ENCODE peak calls at places on chromosomes 1 and 21, in ten cellular contexts. V is breast epithelium, L is AG10803, D is NB4, U is endothelial cell of umbilical vein, C is sigmoid colon, B is fibroblast of lung, K is AG04449, S is IMR-90, E is fibroblast of mammary gland. J is an unnamed sample.

GRCh38 chr1:113140588-113141446 is 67.8 kb downstream of the LRIG2 start:
- DNase-seq in V (peak), L (peak), D (peak), U (peak), C (peak), B (peak), K (no peak), S (peak), E (peak), J (peak)

GRCh38 chr1:22472596-22472995 is 20.9 kb downstream of the ZBTB40 start:
- DNase-seq in V (peak), L (peak), D (no peak), U (no peak), C (no peak), B (peak), K (no peak), S (no peak), E (no peak), J (no peak)

GRCh38 chr1:17825273-17826164 is 70.4 kb downstream of the ACTL8 start:
- DNase-seq in V (no peak), L (no peak), D (no peak), U (no peak), C (no peak), B (no peak), K (no peak), S (no peak), E (peak), J (no peak)

GRCh38 chr1:205122489-205122882 is 708 bp upstream of the RBBP5 start:
- DNase-seq in V (no peak), L (no peak), D (peak), U (no peak), C (no peak), B (no peak), K (no peak), S (no peak), E (no peak), J (no peak)

GRCh38 chr1:225834417-225835329 is 24.7 kb downstream of the EPHX1 start:
- DNase-seq in V (peak), L (peak), D (no peak), U (no peak), C (peak), B (peak), K (peak), S (peak), E (peak), J (peak)

GRCh38 chr1:177033628-177034027 is 130.9 kb downstream of the ASTN1 start:
- DNase-seq in V (no peak), L (no peak), D (no peak), U (no peak), C (no peak), B (no peak), K (no peak), S (no peak), E (no peak), J (no peak)

GRCh38 chr1:204074274-204075115 is 1.6 kb downstream of the SOX13 start:
- DNase-seq in V (no peak), L (peak), D (no peak), U (peak), C (peak), B (peak), K (no peak), S (peak), E (peak), J (peak)

GRCh38 chr1:62230724-62231123 is 36.1 kb downstream of the L1TD1 start:
- DNase-seq in V (peak), L (peak), D (no peak), U (no peak), C (peak), B (peak), K (peak), S (peak), E (peak), J (peak)

GRCh38 chr1:91871994-91872393 is 14.0 kb downstream of the TGFBR3 start:
- DNase-seq in V (no peak), L (peak), D (no peak), U (peak), C (no peak), B (peak), K (no peak), S (peak), E (peak), J (peak)

GRCh38 chr1:62879962-62880361 is 96.0 kb downstream of the ATG4C start:
- DNase-seq in V (no peak), L (no peak), D (no peak), U (no peak), C (no peak), B (no peak), K (no peak), S (no peak), E (no peak), J (no peak)

GRCh38 chr1:180151508-180151907 is 3.2 kb upstream of the QSOX1 start:
- DNase-seq in V (no peak), L (peak), D (no peak), U (peak), C (no peak), B (peak), K (peak), S (peak), E (peak), J (peak)

GRCh38 chr1:30726254-30726653 is 2.9 kb upstream of the MATN1 start:
- DNase-seq in V (no peak), L (no peak), D (no peak), U (no peak), C (no peak), B (no peak), K (no peak), S (no peak), E (no peak), J (no peak)

GRCh38 chr1:217465102-217465501 is 165.8 kb downstream of the GPATCH2 start:
- DNase-seq in V (no peak), L (no peak), D (no peak), U (no peak), C (no peak), B (no peak), K (no peak), S (no peak), E (no peak), J (no peak)

GRCh38 chr21:36186506-36187399 is 30.1 kb downstream of the DOP1B start:
- DNase-seq in V (no peak), L (no peak), D (peak), U (no peak), C (no peak), B (no peak), K (no peak), S (no peak), E (no peak), J (no peak)

GRCh38 chr21:37281993-37282392 is 14.9 kb upstream of the VPS26C start:
- DNase-seq in V (no peak), L (no peak), D (no peak), U (no peak), C (no peak), B (no peak), K (no peak), S (no peak), E (no peak), J (no peak)

GRCh38 chr1:246434335-246434734 is 72.7 kb downstream of the SMYD3 start:
- DNase-seq in V (no peak), L (no peak), D (no peak), U (no peak), C (no peak), B (no peak), K (no peak), S (no peak), E (no peak), J (no peak)

GRCh38 chr1:2392686-2393085 is 1.0 kb downstream of the RER1 start:
- DNase-seq in V (no peak), L (no peak), D (no peak), U (no peak), C (no peak), B (no peak), K (no peak), S (no peak), E (no peak), J (no peak)

GRCh38 chr21:40819262-40819661 is 27.7 kb downstream of the DSCAM start:
- DNase-seq in V (no peak), L (no peak), D (no peak), U (no peak), C (no peak), B (no peak), K (no peak), S (no peak), E (no peak), J (no peak)

GRCh38 chr1:34829250-34829649 is 30.3 kb downstream of the SMIM12 start:
- DNase-seq in V (no peak), L (peak), D (peak), U (no peak), C (no peak), B (peak), K (no peak), S (no peak), E (peak), J (no peak)

GRCh38 chr1:86701731-86702130 is 2.6 kb upstream of the SH3GLB1 start:
- DNase-seq in V (no peak), L (no peak), D (no peak), U (no peak), C (no peak), B (no peak), K (no peak), S (no peak), E (peak), J (no peak)

GRCh38 chr1:27481994-27482620 is 7.9 kb downstream of the WASF2 start:
- DNase-seq in V (no peak), L (no peak), D (no peak), U (no peak), C (no peak), B (no peak), K (no peak), S (no peak), E (no peak), J (no peak)

GRCh38 chr1:184110253-184111204 is 59.0 kb downstream of the TSEN15 start:
- DNase-seq in V (no peak), L (no peak), D (peak), U (no peak), C (no peak), B (no peak), K (no peak), S (no peak), E (no peak), J (no peak)

GRCh38 chr1:223230161-223230881 is 87.3 kb upstream of the TLR5 start:
- DNase-seq in V (no peak), L (peak), D (no peak), U (no peak), C (no peak), B (peak), K (peak), S (peak), E (peak), J (peak)

GRCh38 chr1:49351744-49352143 is 575.1 kb upstream of the BEND5 start:
- DNase-seq in V (no peak), L (peak), D (peak), U (no peak), C (no peak), B (peak), K (no peak), S (no peak), E (peak), J (peak)

GRCh38 chr1:150552692-150553278 is 3.6 kb downstream of the ADAMTSL4 start:
- DNase-seq in V (no peak), L (no peak), D (no peak), U (no peak), C (no peak), B (no peak), K (no peak), S (no peak), E (no peak), J (no peak)

GRCh38 chr1:34779005-34779404 is 2.0 kb upstream of the GJB3 start:
- DNase-seq in V (no peak), L (no peak), D (no peak), U (no peak), C (no peak), B (no peak), K (no peak), S (no peak), E (no peak), J (no peak)

GRCh38 chr1:79264285-79264684 is 257.8 kb upstream of the ADGRL4 start:
- DNase-seq in V (no peak), L (no peak), D (no peak), U (no peak), C (no peak), B (no peak), K (no peak), S (no peak), E (no peak), J (no peak)

GRCh38 chr1:211133393-211133840 is 531 bp downstream of the KCNH1 start:
- DNase-seq in V (no peak), L (no peak), D (no peak), U (no peak), C (peak), B (peak), K (no peak), S (no peak), E (no peak), J (peak)

GRCh38 chr1:15940110-15941043 is 35.5 kb downstream of the ZBTB17 start:
- DNase-seq in V (no peak), L (no peak), D (no peak), U (no peak), C (no peak), B (no peak), K (no peak), S (no peak), E (no peak), J (no peak)

GRCh38 chr1:88741413-88741812 is 57.3 kb downstream of the PKN2 start:
- DNase-seq in V (no peak), L (peak), D (no peak), U (no peak), C (no peak), B (peak), K (peak), S (peak), E (peak), J (peak)

GRCh38 chr1:205271745-205272144 is 44.0 kb downstream of the TMCC2 start:
- DNase-seq in V (no peak), L (no peak), D (no peak), U (no peak), C (no peak), B (no peak), K (no peak), S (no peak), E (no peak), J (no peak)

GRCh38 chr1:166971252-166971651 is 4.1 kb downstream of the ILDR2 start:
- DNase-seq in V (no peak), L (no peak), D (no peak), U (no peak), C (no peak), B (no peak), K (no peak), S (no peak), E (no peak), J (no peak)

GRCh38 chr1:50959303-50959912 is 659 bp downstream of the FAF1 start:
- DNase-seq in V (no peak), L (peak), D (peak), U (peak), C (peak), B (peak), K (no peak), S (peak), E (peak), J (no peak)

GRCh38 chr1:51303315-51303714 is 27.0 kb downstream of the TTC39A start:
- DNase-seq in V (no peak), L (no peak), D (no peak), U (no peak), C (peak), B (no peak), K (no peak), S (no peak), E (no peak), J (no peak)

GRCh38 chr1:210289248-210289647 is 39.5 kb upstream of the HHAT start:
- DNase-seq in V (no peak), L (no peak), D (no peak), U (no peak), C (no peak), B (no peak), K (no peak), S (no peak), E (no peak), J (no peak)

GRCh38 chr1:6624712-6625578 is at the start of gene THAP3:
- DNase-seq in V (peak), L (peak), D (peak), U (peak), C (peak), B (peak), K (no peak), S (peak), E (peak), J (peak)
- TF ChIP-seq CTCF in V (no peak), L (no peak), D (no peak), U (no peak), C (no peak), B (no peak), K (no peak), S (no peak), E (no peak), J (no peak)

GRCh38 chr21:34129971-34130597 is 56.7 kb downstream of the MRPS6 start:
- DNase-seq in V (no peak), L (peak), D (no peak), U (no peak), C (no peak), B (peak), K (no peak), S (peak), E (peak), J (peak)
- H3K4me3 ChIP-seq in V (no peak), L (peak), D (no peak), U (no peak), C (peak), B (peak), K (peak), S (no peak), E (no peak), J (no peak)

GRCh38 chr1:40059960-40060337 is 19.4 kb downstream of the CAP1 start:
- DNase-seq in V (no peak), L (no peak), D (peak), U (no peak), C (no peak), B (no peak), K (no peak), S (no peak), E (no peak), J (no peak)

GRCh38 chr1:40060351-40060750 is 19.8 kb downstream of the CAP1 start:
- DNase-seq in V (no peak), L (no peak), D (no peak), U (no peak), C (no peak), B (no peak), K (no peak), S (no peak), E (no peak), J (no peak)

GRCh38 chr1:40058453-40059291 is 18.1 kb downstream of the CAP1 start:
- DNase-seq in V (no peak), L (no peak), D (no peak), U (peak), C (no peak), B (peak), K (no peak), S (no peak), E (no peak), J (no peak)

GRCh38 chr1:40058097-40058452 is 17.5 kb downstream of the CAP1 start:
- DNase-seq in V (no peak), L (no peak), D (no peak), U (no peak), C (no peak), B (no peak), K (no peak), S (no peak), E (no peak), J (no peak)

GRCh38 chr1:40059292-40059959 is 18.9 kb downstream of the CAP1 start:
- DNase-seq in V (no peak), L (peak), D (peak), U (peak), C (no peak), B (peak), K (no peak), S (peak), E (peak), J (peak)
- TF ChIP-seq CTCF in V (no peak), L (no peak), D (peak), U (no peak), C (no peak), B (no peak), K (no peak), S (no peak), E (no peak), J (peak)

GRCh38 chr21:24424786-24425185 is 1182.5 kb downstream of the MRPL39 start:
- DNase-seq in V (no peak), L (no peak), D (no peak), U (no peak), C (no peak), B (no peak), K (no peak), S (no peak), E (no peak), J (no peak)

DNA sequence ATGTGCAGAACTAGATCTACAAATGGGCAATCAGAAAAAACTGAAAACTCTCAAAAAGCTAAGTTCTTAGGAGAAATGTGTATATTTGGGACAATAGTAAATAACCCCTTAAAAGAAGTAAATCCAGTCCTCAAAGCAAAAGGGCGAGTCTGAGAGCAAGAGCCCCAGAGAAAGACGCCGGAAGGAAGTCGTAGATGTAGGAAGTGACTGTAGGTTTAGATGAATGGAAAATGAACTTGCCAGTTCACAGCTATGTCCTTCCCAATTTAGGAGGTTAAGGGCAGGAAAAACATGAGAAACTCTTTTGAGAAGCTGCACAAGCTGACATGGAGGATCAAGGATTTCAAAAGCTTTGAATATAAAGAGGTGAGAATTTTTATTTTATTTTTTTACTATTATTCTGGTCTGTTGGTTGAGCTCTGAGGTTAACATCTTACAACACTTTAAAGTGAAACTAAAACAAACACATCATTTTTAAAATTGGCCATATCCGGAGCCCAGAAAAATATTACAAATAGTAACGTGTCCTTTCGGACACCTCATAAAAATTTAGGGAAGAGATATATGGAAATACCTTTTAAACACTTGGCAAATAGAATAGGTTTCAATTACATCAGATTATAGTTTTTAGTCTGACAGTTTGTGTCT is 1178.6 kb downstream of the MRPL39 start:
- DNase-seq in V (no peak), L (no peak), D (no peak), U (no peak), C (no peak), B (no peak), K (no peak), S (no peak), E (no peak), J (no peak)
- H3K4me3 ChIP-seq in V (peak), L (peak), D (no peak), U (no peak), C (peak), B (no peak), K (no peak), S (no peak), E (no peak), J (no peak)

GRCh38 chr1:53484705-53485477 is 25.7 kb downstream of the DMRTB1 start:
- DNase-seq in V (no peak), L (no peak), D (no peak), U (no peak), C (no peak), B (no peak), K (no peak), S (no peak), E (no peak), J (no peak)
- TF ChIP-seq CTCF in V (no peak), L (no peak), D (no peak), U (no peak), C (no peak), B (no peak), K (no peak), S (no peak), E (no peak), J (no peak)

DNA sequence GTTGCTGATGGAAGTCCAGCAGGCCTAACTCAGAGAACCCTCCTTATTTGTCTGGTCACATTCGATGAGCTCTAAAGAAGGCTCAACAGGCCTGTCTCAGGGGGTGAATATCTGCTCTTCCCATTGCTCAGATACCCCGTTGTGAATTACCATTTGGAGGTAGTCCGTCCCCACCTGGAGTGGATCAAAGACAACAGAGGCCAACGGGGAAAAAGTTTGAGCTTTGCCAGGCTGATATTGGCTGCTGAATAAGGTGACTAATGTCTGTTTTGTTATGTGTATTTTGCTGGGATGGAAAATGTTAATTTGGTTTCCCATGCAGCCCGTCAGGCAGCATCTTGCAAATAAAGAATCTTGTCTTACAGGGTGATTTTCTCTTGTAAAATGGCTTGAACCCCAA is 69.2 kb upstream of the EPS8L3 start:
- DNase-seq in V (no peak), L (no peak), D (no peak), U (no peak), C (no peak), B (no peak), K (no peak), S (no peak), E (no peak), J (no peak)
- H3K4me3 ChIP-seq in V (no peak), L (no peak), D (no peak), U (no peak), C (no peak), B (no peak), K (no peak), S (no peak), E (no peak), J (no peak)

GRCh38 chr1:29415156-29415830 is 179.0 kb downstream of the PTPRU start:
- DNase-seq in V (no peak), L (no peak), D (peak), U (no peak), C (no peak), B (peak), K (no peak), S (no peak), E (peak), J (peak)
- TF ChIP-seq CTCF in V (no peak), L (no peak), D (peak), U (no peak), C (no peak), B (no peak), K (peak), S (no peak), E (no peak), J (peak)

GRCh38 chr1:41918450-41919043 is at the start of gene HIVEP3:
- DNase-seq in V (no peak), L (peak), D (no peak), U (peak), C (no peak), B (peak), K (no peak), S (no peak), E (peak), J (peak)
- H3K4me3 ChIP-seq in V (peak), L (peak), D (no peak), U (peak), C (peak), B (peak), K (peak), S (peak), E (peak), J (peak)

J was measured in choroid plexus epithelial cell.